ENCODE peak calls at places on chromosomes 11 and 22, in seven cellular contexts. W is adrenal gland, C is testis, F is GM12891, T is heart left ventricle, K is H1, H is H54. Z is an unnamed sample.

GRCh38 chr11:45154276-45154675 is 7.8 kb downstream of the PRDM11 start:
- DNase-seq in W (no peak), F (no peak), C (peak; percentile 7), K (no peak), H (no peak), T (no peak), Z (no peak)

GRCh38 chr11:94934836-94935235 is 38.5 kb downstream of the CWC15 start:
- DNase-seq in F (no peak), T (no peak), W (no peak), H (no peak), K (no peak), C (no peak), Z (no peak)

GRCh38 chr11:64538501-64538951 is 52.5 kb upstream of the SLC22A12 start:
- DNase-seq in W (no peak), F (no peak), C (no peak), H (no peak), K (no peak), T (no peak), Z (no peak)

GRCh38 chr22:19330865-19331418 is 39.4 kb upstream of the CLTCL1 start:
- DNase-seq in C (no peak), K (no peak), F (no peak), W (no peak), T (no peak), H (no peak), Z (no peak)

GRCh38 chr22:24060375-24060788 is 49.3 kb downstream of the CABIN1 start:
- DNase-seq in H (peak; percentile 74), K (no peak), T (no peak), W (peak; percentile 52), F (no peak), C (peak; percentile 44), Z (no peak)

GRCh38 chr11:614583-615452 is 932 bp downstream of the IRF7 start:
- DNase-seq in H (no peak), K (no peak), T (peak; percentile 58), W (no peak), F (no peak), C (no peak), Z (peak; percentile 49)

GRCh38 chr11:126403039-126403438 is 47.6 kb downstream of the ST3GAL4 start:
- DNase-seq in T (no peak), W (no peak), C (no peak), H (no peak), K (no peak), F (no peak), Z (no peak)

GRCh38 chr22:19063581-19064353 is 58.4 kb downstream of the DGCR2 start:
- DNase-seq in F (no peak), K (no peak), W (peak; percentile 68), H (no peak), T (no peak), C (no peak), Z (no peak)

GRCh38 chr22:38249803-38250641 is 22.8 kb downstream of the TMEM184B start:
- DNase-seq in H (no peak), T (no peak), K (no peak), W (no peak), F (no peak), C (no peak), Z (no peak)

GRCh38 chr11:128341767-128342318 is 245.5 kb downstream of the ETS1 start:
- DNase-seq in W (no peak), H (no peak), K (no peak), C (no peak), T (no peak), F (no peak), Z (no peak)

GRCh38 chr11:129192150-129192549 is at the start of gene ARHGAP32:
- DNase-seq in W (no peak), F (no peak), T (no peak), H (no peak), K (no peak), C (no peak), Z (no peak)

GRCh38 chr11:10657308-10658271 is 36.0 kb downstream of the IRAG1 start:
- DNase-seq in F (no peak), H (no peak), W (peak; percentile 80), T (no peak), K (no peak), C (peak; percentile 67), Z (peak; percentile 9)

GRCh38 chr11:78808903-78809302 is 234.2 kb upstream of the NARS2 start:
- DNase-seq in K (no peak), T (no peak), C (no peak), F (no peak), H (no peak), W (peak; percentile 48), Z (no peak)

GRCh38 chr11:134244593-134244992 is 8.6 kb downstream of the THYN1 start:
- DNase-seq in F (peak; percentile 51), C (peak; percentile 43), K (no peak), W (no peak), H (no peak), T (no peak), Z (peak; percentile 37)

GRCh38 chr22:41048791-41049717 is 43.3 kb upstream of the EP300 start:
- DNase-seq in F (no peak), T (peak; percentile 81), H (no peak), K (no peak), C (peak; percentile 80), W (peak; percentile 83), Z (no peak)

GRCh38 chr22:42247596-42247995 is 22.9 kb downstream of the TCF20 start:
- DNase-seq in K (no peak), H (no peak), W (no peak), F (no peak), T (no peak), C (no peak), Z (no peak)

GRCh38 chr11:72524711-72525110 is 90.4 kb upstream of the CLPB start:
- DNase-seq in W (peak; percentile 59), F (no peak), C (no peak), K (no peak), T (no peak), H (peak; percentile 57), Z (no peak)

GRCh38 chr11:115409691-115410220 is 94.5 kb downstream of the CADM1 start:
- DNase-seq in T (no peak), K (no peak), F (no peak), H (no peak), W (no peak), C (no peak), Z (no peak)

GRCh38 chr22:19039448-19039780 is 82.8 kb downstream of the DGCR2 start:
- DNase-seq in T (no peak), F (no peak), K (no peak), C (no peak), H (no peak), W (no peak), Z (no peak)

GRCh38 chr22:31296258-31296657 is 4.0 kb upstream of the PIK3IP1 start:
- DNase-seq in C (no peak), W (no peak), K (no peak), H (no peak), T (no peak), F (no peak), Z (no peak)

GRCh38 chr22:38262051-38262795 is 10.6 kb downstream of the TMEM184B start:
- DNase-seq in C (no peak), W (peak; percentile 77), H (peak; percentile 22), F (no peak), T (peak; percentile 68), K (no peak), Z (peak; percentile 50)

GRCh38 chr11:69218271-69218682 is 62.5 kb downstream of the SMIM38 start:
- DNase-seq in T (no peak), C (peak; percentile 3), W (no peak), H (no peak), F (no peak), K (no peak), Z (no peak)

GRCh38 chr22:44085743-44086741 is 61.9 kb downstream of the PARVB start:
- DNase-seq in W (peak; percentile 95), F (peak; percentile 57), C (peak; percentile 85), H (peak; percentile 26), K (peak; percentile 10), T (peak; percentile 91), Z (peak; percentile 79)

GRCh38 chr11:110829873-110830272 is 117.6 kb upstream of the ARHGAP20 start:
- DNase-seq in H (no peak), C (no peak), K (no peak), W (no peak), T (no peak), F (no peak), Z (no peak)

GRCh38 chr11:33773399-33774355 is 643 bp downstream of the FBXO3 start:
- DNase-seq in H (no peak), T (no peak), C (peak; percentile 28), K (no peak), W (no peak), F (peak; percentile 47), Z (peak; percentile 63)

GRCh38 chr11:85937838-85938237 is 82.7 kb downstream of the CCDC83 start:
- DNase-seq in W (no peak), T (no peak), C (no peak), K (no peak), H (no peak), F (no peak), Z (no peak)

GRCh38 chr11:3853545-3853842 is 2.0 kb upstream of the STIM1 start:
- DNase-seq in W (no peak), K (no peak), F (no peak), C (no peak), T (no peak), H (no peak), Z (no peak)

GRCh38 chr11:3855808-3856491 is 486 bp downstream of the STIM1 start:
- DNase-seq in F (no peak), K (no peak), C (peak; percentile 46), T (peak; percentile 67), W (peak; percentile 49), H (no peak), Z (peak; percentile 72)

GRCh38 chr11:3854660-3854976 is 846 bp upstream of the STIM1 start:
- DNase-seq in W (no peak), F (no peak), C (no peak), K (no peak), H (no peak), T (no peak), Z (no peak)

GRCh38 chr11:3854977-3855807 is at the start of gene STIM1:
- DNase-seq in H (peak; percentile 96), C (peak; percentile 96), W (peak; percentile 94), K (peak; percentile 75), T (peak; percentile 96), F (peak; percentile 79), Z (peak; percentile 96)

GRCh38 chr11:3853935-3854659 is 1.4 kb upstream of the STIM1 start:
- DNase-seq in T (peak; percentile 47), C (peak; percentile 51), K (no peak), F (no peak), W (peak; percentile 40), H (no peak), Z (peak; percentile 66)
- TF ChIP-seq POLR2A in T (no peak), C (no peak), K (no peak), F (peak; percentile 78), W (no peak), H (no peak), Z (no peak)

GRCh38 chr11:102545701-102546100 is 15.2 kb upstream of the MMP7 start:
- DNase-seq in T (no peak), W (no peak), H (no peak), K (no peak), F (no peak), C (no peak), Z (no peak)
- TF ChIP-seq POLR2A in T (no peak), W (no peak), H (no peak), K (no peak), F (no peak), C (no peak), Z (no peak)

GRCh38 chr11:62599909-62600308 is 1.8 kb downstream of the MTA2 start:
- DNase-seq in W (no peak), F (no peak), T (no peak), C (no peak), H (no peak), K (no peak), Z (peak; percentile 46)
- TF ChIP-seq POLR2A in W (no peak), F (no peak), T (no peak), C (no peak), H (no peak), K (no peak), Z (no peak)

GRCh38 chr22:33386270-33386669 is 328.1 kb upstream of the SYN3 start:
- DNase-seq in T (no peak), W (no peak), K (no peak), C (no peak), F (no peak), H (no peak), Z (no peak)
- TF ChIP-seq POLR2A in T (no peak), W (no peak), K (no peak), C (no peak), F (no peak), H (no peak), Z (no peak)